ENCODE peak calls at places on chromosomes 13 and 19, in eight cellular contexts. K is BJ; E is activated CD4-positive, alpha-beta T cell treated with anti-CD3 and anti-CD28 coated beads, Interleukin-2, amount 50 U/mL, for 24 hours; B is KG1; L is stimulated activated CD8-positive, alpha-beta memory T cell treated with anti-CD3 and anti-CD28 coated beads, Interleukin-15, amount 100 ng/mL, for 4 hours; V is mammary epithelial cell; Z is activated T-cell treated with anti-CD3 and anti-CD28 coated beads, Interleukin-2, amount 50 U/mL, for 72 hours; R is left cardiac atrium. C is an unnamed sample.

GRCh38 chr19:4023600-4024398 is 16.3 kb downstream of the PIAS4 start:
- DNase-seq in K (no peak), E (no peak), B (no peak), L (no peak), V (no peak), Z (no peak), R (no peak), C (no peak)

GRCh38 chr19:10353793-10354391 is 14.5 kb upstream of the ICAM3 start:
- DNase-seq in K (no peak), E (no peak), B (no peak), L (no peak), V (no peak), Z (peak; percentile 58), R (peak; percentile 81), C (no peak)

GRCh38 chr19:49555600-49556411 is 24.6 kb downstream of the NOSIP start:
- DNase-seq in K (no peak), E (no peak), B (no peak), L (no peak), V (no peak), Z (peak; percentile 86), R (peak; percentile 68), C (peak; percentile 59)

GRCh38 chr19:53978975-53979801 is 12.2 kb upstream of the CACNG6 start:
- DNase-seq in K (no peak), E (no peak), B (no peak), L (no peak), V (no peak), Z (no peak), R (no peak), C (no peak)

GRCh38 chr19:42111811-42112210 is 20.4 kb downstream of the POU2F2 start:
- DNase-seq in K (no peak), E (no peak), B (no peak), L (no peak), V (peak; percentile 79), Z (no peak), R (no peak), C (no peak)

GRCh38 chr19:21434516-21434915 is 37.6 kb downstream of the ZNF493 start:
- DNase-seq in K (no peak), E (no peak), B (no peak), L (no peak), V (no peak), Z (no peak), R (no peak), C (no peak)

GRCh38 chr19:46390866-46391265 is 22.5 kb downstream of the CCDC8 start:
- DNase-seq in K (no peak), E (no peak), B (no peak), L (no peak), V (no peak), Z (no peak), R (no peak), C (no peak)

GRCh38 chr13:90594694-90595093 is 752.8 kb upstream of the MIR17HG start:
- DNase-seq in K (peak; percentile 3), E (no peak), B (no peak), L (no peak), V (peak; percentile 86), Z (no peak), R (no peak), C (no peak)

GRCh38 chr19:20078696-20079095 is 896 bp downstream of the ZNF90 start:
- DNase-seq in K (no peak), E (no peak), B (no peak), L (no peak), V (peak; percentile 35), Z (peak; percentile 7), R (peak; percentile 44), C (no peak)

GRCh38 chr19:52923782-52924593 is 760 bp upstream of the ZNF888 start:
- DNase-seq in K (no peak), E (no peak), B (no peak), L (no peak), V (peak; percentile 41), Z (no peak), R (peak; percentile 70), C (no peak)

GRCh38 chr19:18415177-18415867 is 3.9 kb upstream of the SSBP4 start:
- DNase-seq in K (no peak), E (no peak), B (peak; percentile 67), L (no peak), V (no peak), Z (no peak), R (peak; percentile 89), C (peak; percentile 55)

GRCh38 chr19:41995959-41996797 is 2.1 kb upstream of the ATP1A3 start:
- DNase-seq in K (no peak), E (no peak), B (no peak), L (no peak), V (no peak), Z (no peak), R (no peak), C (no peak)

C was measured in Peyer's patch.